ENCODE peak calls at places on chromosomes 13 and 19, in six cellular contexts. One of them, this sample, is unnamed. For H3K4me1, the result is how much of the 10 kb centered on the place peaks cover.

GRCh38 chr19:40600086-40600917 is 867 bp upstream of the LTBP4 start:
- DNase-seq in H1: no peak
- DNase-seq in SK-N-SH: no peak
- DNase-seq in A549: no peak
- DNase-seq in HepG2: no peak
- DNase-seq in K562: no peak
- DNase-seq in this sample: no peak

GRCh38 chr13:30581582-30581981 is 36.1 kb upstream of the USPL1 start:
- DNase-seq in SK-N-SH: no peak
- DNase-seq in HepG2: peak
- DNase-seq in K562: peak
- DNase-seq in H1: no peak
- DNase-seq in A549: peak
- DNase-seq in this sample: peak

GRCh38 chr13:76009491-76009890 is 373.4 kb downstream of the LMO7 start:
- DNase-seq in A549: peak
- DNase-seq in H1: no peak
- DNase-seq in K562: no peak
- DNase-seq in SK-N-SH: no peak
- DNase-seq in HepG2: no peak
- DNase-seq in this sample: peak

GRCh38 chr19:32708457-32708856 is 11.1 kb upstream of the TDRD12 start:
- DNase-seq in H1: no peak
- DNase-seq in A549: peak
- DNase-seq in SK-N-SH: no peak
- DNase-seq in K562: no peak
- DNase-seq in HepG2: no peak
- DNase-seq in this sample: no peak

GRCh38 chr19:3710265-3710812 is 2.2 kb downstream of the TJP3 start:
- DNase-seq in K562: peak
- DNase-seq in A549: peak
- DNase-seq in H1: peak
- DNase-seq in HepG2: peak
- DNase-seq in SK-N-SH: peak
- DNase-seq in this sample: no peak

GRCh38 chr13:89393758-89394157 is 1722.6 kb downstream of the SLITRK5 start:
- DNase-seq in SK-N-SH: no peak
- DNase-seq in K562: no peak
- DNase-seq in H1: no peak
- DNase-seq in A549: no peak
- DNase-seq in HepG2: no peak
- DNase-seq in this sample: no peak

GRCh38 chr13:51958217-51958547 is 53.1 kb downstream of the ATP7B start:
- DNase-seq in A549: no peak
- DNase-seq in SK-N-SH: no peak
- DNase-seq in K562: no peak
- DNase-seq in HepG2: no peak
- DNase-seq in H1: no peak
- DNase-seq in this sample: no peak

GRCh38 chr19:3137139-3137538 is 1.3 kb downstream of the GNA15 start:
- DNase-seq in A549: no peak
- DNase-seq in HepG2: no peak
- DNase-seq in K562: no peak
- DNase-seq in SK-N-SH: no peak
- DNase-seq in H1: no peak
- DNase-seq in this sample: no peak

GRCh38 chr13:40206241-40207109 is 460.0 kb downstream of the FOXO1 start:
- DNase-seq in K562: no peak
- DNase-seq in HepG2: no peak
- DNase-seq in A549: no peak
- DNase-seq in H1: no peak
- DNase-seq in SK-N-SH: no peak
- DNase-seq in this sample: peak

GRCh38 chr13:110070511-110071120 is 236.3 kb downstream of the COL4A1 start:
- DNase-seq in HepG2: no peak
- DNase-seq in K562: no peak
- DNase-seq in A549: no peak
- DNase-seq in H1: no peak
- DNase-seq in SK-N-SH: no peak
- DNase-seq in this sample: no peak

GRCh38 chr19:4052114-4052992 is 14.3 kb downstream of the ZBTB7A start:
- DNase-seq in A549: peak
- DNase-seq in SK-N-SH: no peak
- DNase-seq in H1: no peak
- DNase-seq in K562: no peak
- DNase-seq in HepG2: peak
- DNase-seq in this sample: no peak

GRCh38 chr13:36297259-36297599 is 385 bp downstream of the CCDC169 start:
- DNase-seq in HepG2: no peak
- DNase-seq in K562: no peak
- DNase-seq in A549: peak
- DNase-seq in SK-N-SH: no peak
- DNase-seq in H1: no peak
- DNase-seq in this sample: no peak

GRCh38 chr19:12794196-12794921 is 3.1 kb downstream of the JUNB start:
- DNase-seq in SK-N-SH: no peak
- DNase-seq in K562: no peak
- DNase-seq in A549: peak
- DNase-seq in H1: no peak
- DNase-seq in HepG2: no peak
- DNase-seq in this sample: no peak

GRCh38 chr19:677601-678380 is 1.6 kb downstream of the FSTL3 start:
- DNase-seq in A549: peak
- DNase-seq in HepG2: no peak
- DNase-seq in SK-N-SH: no peak
- DNase-seq in K562: no peak
- DNase-seq in H1: no peak
- DNase-seq in this sample: no peak

GRCh38 chr13:68275758-68276157 is 1045.6 kb upstream of the PCDH9 start:
- DNase-seq in SK-N-SH: no peak
- DNase-seq in A549: no peak
- DNase-seq in HepG2: no peak
- DNase-seq in K562: no peak
- DNase-seq in H1: no peak
- DNase-seq in this sample: no peak

GRCh38 chr13:86665842-86666241 is 866.6 kb upstream of the SLITRK6 start:
- DNase-seq in HepG2: no peak
- DNase-seq in H1: no peak
- DNase-seq in SK-N-SH: no peak
- DNase-seq in K562: no peak
- DNase-seq in A549: no peak
- DNase-seq in this sample: no peak

GRCh38 chr13:37023871-37024270 is 23.3 kb downstream of the EXOSC8 start:
- DNase-seq in A549: no peak
- DNase-seq in H1: no peak
- DNase-seq in SK-N-SH: no peak
- DNase-seq in HepG2: no peak
- DNase-seq in K562: no peak
- DNase-seq in this sample: no peak

GRCh38 chr13:76012091-76012721 is 376.1 kb downstream of the LMO7 start:
- DNase-seq in SK-N-SH: no peak
- DNase-seq in K562: no peak
- DNase-seq in A549: peak
- DNase-seq in H1: no peak
- DNase-seq in HepG2: no peak
- DNase-seq in this sample: no peak

GRCh38 chr13:31909889-31910551 is 121.6 kb upstream of the FRY start:
- DNase-seq in SK-N-SH: peak
- DNase-seq in HepG2: peak
- DNase-seq in H1: no peak
- DNase-seq in K562: peak
- DNase-seq in A549: peak
- DNase-seq in this sample: peak

DNA sequence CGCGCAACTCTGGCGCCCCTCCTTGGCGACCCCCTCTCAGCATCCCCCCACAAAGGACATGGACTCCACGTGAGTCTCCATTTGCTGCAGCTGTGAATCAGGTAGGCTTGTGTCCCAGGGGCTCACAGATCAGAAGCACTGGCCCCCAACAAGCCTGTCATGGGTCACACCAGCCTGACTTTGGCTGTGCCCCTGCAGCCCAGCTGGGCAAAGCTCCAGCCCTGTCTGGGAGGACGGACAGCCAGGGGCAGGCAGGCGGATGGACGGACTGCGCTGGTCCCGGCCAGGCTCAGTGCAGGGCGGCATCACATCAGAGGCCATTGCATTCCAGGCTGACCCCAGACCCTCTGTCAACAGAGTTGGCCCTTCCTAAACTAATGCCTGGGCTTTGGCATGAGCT is 28.4 kb upstream of the ISYNA1 start:
- DNase-seq in H1: no peak
- DNase-seq in SK-N-SH: no peak
- DNase-seq in K562: no peak
- DNase-seq in A549: no peak
- DNase-seq in HepG2: no peak
- DNase-seq in this sample: no peak
- H3K4me1 ChIP-seq in H1: under half
- H3K4me1 ChIP-seq in SK-N-SH: under half
- H3K4me1 ChIP-seq in K562: half or more
- H3K4me1 ChIP-seq in A549: half or more
- H3K4me1 ChIP-seq in HepG2: half or more
- H3K4me1 ChIP-seq in this sample: under half

GRCh38 chr19:6026390-6026897 is 48.5 kb upstream of the RANBP3 start:
- DNase-seq in HepG2: no peak
- DNase-seq in A549: no peak
- DNase-seq in H1: no peak
- DNase-seq in K562: no peak
- DNase-seq in SK-N-SH: no peak
- DNase-seq in this sample: no peak
- TF ChIP-seq CTCF in HepG2: no peak
- TF ChIP-seq CTCF in A549: no peak
- TF ChIP-seq CTCF in H1: no peak
- TF ChIP-seq CTCF in K562: no peak
- TF ChIP-seq CTCF in SK-N-SH: no peak
- TF ChIP-seq CTCF in this sample: no peak

DNA sequence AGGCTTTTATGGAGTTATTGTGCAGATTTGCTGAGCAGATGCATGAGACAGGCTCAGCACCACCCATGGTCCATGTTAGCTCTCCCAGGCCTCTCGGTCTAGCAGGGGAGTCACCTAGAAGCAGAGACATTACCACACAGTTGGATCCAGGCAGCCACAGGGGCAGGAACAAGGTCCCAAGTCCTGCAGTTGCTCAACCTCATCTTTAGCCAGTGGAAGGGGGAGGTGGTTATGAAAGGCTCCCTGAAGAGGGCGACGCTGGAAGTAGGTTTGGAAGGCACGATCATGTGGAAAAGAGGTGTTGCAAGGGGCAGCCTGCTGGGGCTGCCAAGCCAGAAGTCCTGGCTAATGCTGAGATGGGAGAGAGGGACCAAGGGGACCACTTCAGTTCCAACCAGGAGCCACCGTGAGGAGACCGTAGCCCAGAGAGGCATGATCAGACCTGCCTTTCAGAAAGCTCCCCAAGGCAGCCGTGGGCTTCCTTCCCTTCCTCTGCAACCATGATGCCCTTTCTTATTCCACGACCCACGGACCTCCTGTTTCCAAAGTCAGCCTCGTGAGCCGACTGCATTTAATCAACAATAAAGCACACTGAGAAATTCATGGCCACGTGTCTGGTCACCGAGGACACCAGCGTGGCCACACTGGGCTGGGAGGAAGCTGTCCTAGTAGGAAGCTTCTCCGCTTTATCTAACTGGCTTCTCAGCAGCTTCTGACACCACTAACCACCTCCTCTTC is 2.5 kb downstream of the AP1M1 start:
- DNase-seq in SK-N-SH: no peak
- DNase-seq in A549: peak
- DNase-seq in K562: no peak
- DNase-seq in H1: no peak
- DNase-seq in HepG2: peak
- DNase-seq in this sample: no peak
- TF ChIP-seq MAX in SK-N-SH: no peak
- TF ChIP-seq MAX in A549: no peak
- TF ChIP-seq MAX in K562: no peak
- TF ChIP-seq MAX in H1: no peak
- TF ChIP-seq MAX in HepG2: peak
- TF ChIP-seq MAX in this sample: no peak

GRCh38 chr19:42123765-42124164 is 8.5 kb downstream of the POU2F2 start:
- DNase-seq in HepG2: no peak
- DNase-seq in H1: no peak
- DNase-seq in SK-N-SH: no peak
- DNase-seq in K562: no peak
- DNase-seq in A549: no peak
- DNase-seq in this sample: no peak

GRCh38 chr19:42126565-42126964 is 5.7 kb downstream of the POU2F2 start:
- DNase-seq in SK-N-SH: no peak
- DNase-seq in HepG2: no peak
- DNase-seq in H1: no peak
- DNase-seq in A549: no peak
- DNase-seq in K562: no peak
- DNase-seq in this sample: no peak

GRCh38 chr19:42125536-42125935 is 6.7 kb downstream of the POU2F2 start:
- DNase-seq in H1: no peak
- DNase-seq in HepG2: no peak
- DNase-seq in SK-N-SH: no peak
- DNase-seq in K562: no peak
- DNase-seq in A549: no peak
- DNase-seq in this sample: no peak

GRCh38 chr19:42122691-42123607 is 9.3 kb downstream of the POU2F2 start:
- DNase-seq in K562: no peak
- DNase-seq in SK-N-SH: no peak
- DNase-seq in HepG2: no peak
- DNase-seq in H1: no peak
- DNase-seq in A549: no peak
- DNase-seq in this sample: no peak

GRCh38 chr19:42124386-42124901 is 7.8 kb downstream of the POU2F2 start:
- DNase-seq in K562: no peak
- DNase-seq in H1: no peak
- DNase-seq in SK-N-SH: no peak
- DNase-seq in A549: no peak
- DNase-seq in HepG2: no peak
- DNase-seq in this sample: no peak
- H3K4me1 ChIP-seq in K562: under half
- H3K4me1 ChIP-seq in H1: under half
- H3K4me1 ChIP-seq in SK-N-SH: under half
- H3K4me1 ChIP-seq in A549: under half
- H3K4me1 ChIP-seq in HepG2: under half
- H3K4me1 ChIP-seq in this sample: under half